ENCODE peak calls at places on chromosomes 4 and X, in six cellular contexts. F is left cardiac atrium, O is NCI-H774, Q is COLO829, K is right lobe of liver, U is lower leg skin. I is an unnamed sample.

GRCh38 chr4:99221980-99222379 is 2.9 kb upstream of the ADH6 start:
- DNase-seq in F (no peak), O (no peak), Q (no peak), K (no peak), U (no peak), I (peak)

GRCh38 chrX:55709735-55710134 is 7.8 kb upstream of the RRAGB start:
- DNase-seq in F (no peak), O (no peak), Q (no peak), K (no peak), U (no peak), I (no peak)

GRCh38 chr4:78369691-78370090 is 181.9 kb upstream of the ANXA3 start:
- DNase-seq in F (no peak), O (peak), Q (no peak), K (no peak), U (no peak), I (no peak)

GRCh38 chr4:184548651-184549341 is 74.4 kb upstream of the IRF2 start:
- DNase-seq in F (no peak), O (no peak), Q (no peak), K (no peak), U (no peak), I (no peak)

GRCh38 chrX:530726-531610 is 99.6 kb upstream of the SHOX start:
- DNase-seq in F (no peak), O (no peak), Q (no peak), K (no peak), U (peak), I (no peak)

GRCh38 chr4:10123227-10124101 is 6.9 kb upstream of the WDR1 start:
- DNase-seq in F (peak), O (no peak), Q (no peak), K (no peak), U (no peak), I (peak)

GRCh38 chrX:34503119-34503518 is 154.0 kb downstream of the TMEM47 start:
- DNase-seq in F (no peak), O (no peak), Q (no peak), K (no peak), U (no peak), I (no peak)

GRCh38 chrX:72120798-72121197 is 10.9 kb downstream of the RTL5 start:
- DNase-seq in F (no peak), O (no peak), Q (no peak), K (no peak), U (peak), I (no peak)

GRCh38 chr4:54942735-54943134 is 182.7 kb downstream of the KDR start:
- DNase-seq in F (no peak), O (no peak), Q (no peak), K (no peak), U (no peak), I (no peak)

GRCh38 chr4:140876597-140877364 is 120.6 kb upstream of the TBC1D9 start:
- DNase-seq in F (no peak), O (no peak), Q (no peak), K (no peak), U (no peak), I (no peak)

GRCh38 chrX:86370927-86371326 is 222.7 kb downstream of the DACH2 start:
- DNase-seq in F (no peak), O (no peak), Q (no peak), K (no peak), U (no peak), I (no peak)

GRCh38 chr4:156347412-156348075 is 393.9 kb upstream of the CTSO start:
- DNase-seq in F (no peak), O (no peak), Q (no peak), K (no peak), U (no peak), I (peak)

GRCh38 chr4:73520821-73521220 is 39.3 kb downstream of the AFM start:
- DNase-seq in F (no peak), O (no peak), Q (peak), K (no peak), U (no peak), I (peak)

GRCh38 chr4:172155838-172156345 is 342.7 kb downstream of the GALNTL6 start:
- DNase-seq in F (no peak), O (no peak), Q (no peak), K (no peak), U (no peak), I (no peak)

GRCh38 chr4:132266374-132266773 is 882.7 kb upstream of the PCDH10 start:
- DNase-seq in F (no peak), O (no peak), Q (no peak), K (no peak), U (no peak), I (no peak)

GRCh38 chrX:131729295-131729694 is 185.4 kb downstream of the OR13H1 start:
- DNase-seq in F (peak), O (peak), Q (no peak), K (peak), U (peak), I (peak)

GRCh38 chr4:76535603-76536380 is 100.8 kb downstream of the SHROOM3 start:
- DNase-seq in F (no peak), O (no peak), Q (no peak), K (no peak), U (no peak), I (peak)

GRCh38 chr4:168765322-168765721 is 244.7 kb downstream of the CBR4 start:
- DNase-seq in F (no peak), O (no peak), Q (no peak), K (no peak), U (no peak), I (no peak)

GRCh38 chr4:109921384-109921808 is 8.7 kb downstream of the EGF start:
- DNase-seq in F (no peak), O (no peak), Q (no peak), K (no peak), U (no peak), I (peak)

GRCh38 chr4:127781303-127782024 is 658 bp upstream of the HSPA4L start:
- DNase-seq in F (peak), O (no peak), Q (no peak), K (peak), U (peak), I (peak)

GRCh38 chr4:46274717-46275116 is 115.2 kb downstream of the GABRA2 start:
- DNase-seq in F (no peak), O (no peak), Q (no peak), K (no peak), U (no peak), I (no peak)

GRCh38 chr4:653080-653821 is 20.8 kb downstream of the ATP5ME start:
- DNase-seq in F (no peak), O (no peak), Q (no peak), K (peak), U (no peak), I (no peak)

GRCh38 chrX:13377537-13377936 is 57.7 kb upstream of the ATXN3L start:
- DNase-seq in F (no peak), O (no peak), Q (no peak), K (no peak), U (peak), I (peak)

GRCh38 chr4:165332502-165332901 is 5.0 kb downstream of the MSMO1 start:
- DNase-seq in F (no peak), O (no peak), Q (no peak), K (no peak), U (no peak), I (no peak)

GRCh38 chr4:53656421-53656981 is 65.2 kb upstream of the LNX1 start:
- DNase-seq in F (no peak), O (no peak), Q (no peak), K (no peak), U (no peak), I (peak)

GRCh38 chrX:150773117-150773516 is 79.9 kb downstream of the MTMR1 start:
- DNase-seq in F (no peak), O (no peak), Q (no peak), K (no peak), U (peak), I (no peak)